ENCODE peak calls at places on chromosomes 11 and 22, in ten cellular contexts. W is tibial artery; P is IMR-90; I is stimulated activated CD8-positive, alpha-beta memory T cell treated with anti-CD3 and anti-CD28 coated beads, Interleukin-7, amount 100 ng/mL, for 1 hour; Q is upper lobe of right lung; U is stimulated activated CD4-positive, alpha-beta T cell treated with anti-CD3 and anti-CD28 coated beads, TNF-alpha, amount 100 ng/mL, for 24 hours; S is OCI-LY7; K is NAMALWA; Y is activated T-cell treated with anti-CD3 and anti-CD28 coated beads for 1 hour; G is thyroid gland. Z is an unnamed sample.

GRCh38 chr11:61516675-61517516 is 8.3 kb downstream of the LRRC10B start:
- DNase-seq in S (peak), U (peak), W (no peak), P (no peak), G (no peak), K (peak), Y (peak), I (peak), Q (no peak), Z (peak)

GRCh38 chr22:48575567-48576332 is 1251.9 kb downstream of the BRD1 start:
- DNase-seq in U (no peak), W (no peak), Y (no peak), K (no peak), P (no peak), G (no peak), S (no peak), I (no peak), Q (no peak), Z (no peak)

GRCh38 chr11:61893981-61894380 is 2.6 kb upstream of the FADS3 start:
- DNase-seq in P (peak), Y (no peak), K (no peak), U (no peak), Q (no peak), W (no peak), I (no peak), S (no peak), G (no peak), Z (no peak)

GRCh38 chr11:126511475-126512115 is 156.1 kb downstream of the ST3GAL4 start:
- DNase-seq in W (no peak), S (no peak), K (no peak), I (no peak), G (no peak), Q (peak), P (no peak), U (no peak), Y (no peak), Z (no peak)

GRCh38 chr11:120959189-120959588 is 64.7 kb upstream of the TBCEL start:
- DNase-seq in P (no peak), G (no peak), Q (no peak), U (no peak), W (no peak), Y (no peak), K (no peak), S (no peak), I (no peak), Z (no peak)

GRCh38 chr11:132022718-132023117 is 652.3 kb downstream of the NTM start:
- DNase-seq in G (no peak), I (no peak), S (no peak), U (no peak), K (no peak), Y (no peak), P (peak), W (no peak), Q (no peak), Z (no peak)

GRCh38 chr11:103085758-103086365 is 6.1 kb downstream of the DCUN1D5 start:
- DNase-seq in P (peak), S (no peak), Y (no peak), U (no peak), K (no peak), W (no peak), G (no peak), I (no peak), Q (no peak), Z (no peak)

GRCh38 chr11:27688076-27688475 is 12.2 kb downstream of the BDNF start:
- DNase-seq in U (no peak), W (no peak), Y (no peak), S (no peak), K (no peak), P (no peak), I (no peak), G (no peak), Q (peak), Z (no peak)

GRCh38 chr11:72191961-72192381 is at the start of gene FOLR1:
- DNase-seq in P (no peak), U (no peak), Y (no peak), Q (peak), W (no peak), S (no peak), I (no peak), G (peak), K (no peak), Z (no peak)

GRCh38 chr22:29394931-29395581 is 6.7 kb upstream of the AP1B1 start:
- DNase-seq in Y (peak), P (peak), U (peak), G (peak), W (peak), S (peak), I (peak), Q (peak), K (peak), Z (peak)

GRCh38 chr11:19040051-19040450 is 20.5 kb downstream of the MRGPRX2 start:
- DNase-seq in W (no peak), Q (no peak), U (no peak), S (no peak), G (no peak), P (no peak), I (no peak), Y (no peak), K (no peak), Z (no peak)

GRCh38 chr11:126362879-126363655 is 7.6 kb downstream of the ST3GAL4 start:
- DNase-seq in W (peak), Y (no peak), U (no peak), P (no peak), I (no peak), K (no peak), S (no peak), Q (peak), G (no peak), Z (no peak)

Z was measured in NCI-H2081.